ENCODE peak calls at places on chromosomes 4 and X, in four cellular contexts. I is cardiac muscle cell, C is ecto neural progenitor cell, J is transverse colon. A is an unnamed sample.

GRCh38 chrX:117996918-117997480 is 119.6 kb downstream of the KLHL13 start:
- DNase-seq in I (no peak), J (no peak), C (no peak), A (no peak)

GRCh38 chr4:26223160-26223559 is 97.7 kb upstream of the RBPJ start:
- DNase-seq in J (no peak), C (no peak), I (no peak), A (no peak)

GRCh38 chr4:87947381-87948160 is 27.9 kb upstream of the SPP1 start:
- DNase-seq in J (no peak), I (no peak), C (no peak), A (no peak)

GRCh38 chr4:125762537-125762936 is 447.8 kb downstream of the FAT4 start:
- DNase-seq in I (no peak), C (no peak), J (no peak), A (no peak)

GRCh38 chr4:106704253-106704870 is 331.8 kb downstream of the DKK2 start:
- DNase-seq in C (no peak), I (no peak), J (no peak), A (no peak)

GRCh38 chr4:2155246-2155645 is 86.7 kb downstream of the HAUS3 start:
- DNase-seq in I (no peak), J (no peak), C (no peak), A (no peak)

GRCh38 chr4:176217510-176217909 is 22.1 kb upstream of the SPATA4 start:
- DNase-seq in I (no peak), C (no peak), J (no peak), A (no peak)

GRCh38 chrX:19556202-19556601 is 40.9 kb upstream of the MAP3K15 start:
- DNase-seq in I (no peak), J (no peak), C (no peak), A (no peak)

GRCh38 chr4:185201983-185202962 is 1.5 kb downstream of the CFAP97 start:
- DNase-seq in I (peak; percentile 33), J (no peak), C (no peak), A (no peak)

GRCh38 chrX:48513670-48514069 is 4.9 kb downstream of the PORCN start:
- DNase-seq in J (no peak), C (no peak), I (no peak), A (no peak)

GRCh38 chr4:82780398-82781231 is 18.0 kb downstream of the SCD5 start:
- DNase-seq in C (peak; percentile 48), J (peak; percentile 72), I (peak; percentile 57), A (no peak)

GRCh38 chr4:176102414-176102813 is 36.8 kb downstream of the WDR17 start:
- DNase-seq in C (no peak), J (no peak), I (no peak), A (no peak)

GRCh38 chr4:39541987-39542632 is 14.9 kb upstream of the UGDH start:
- DNase-seq in C (no peak), J (no peak), I (no peak), A (no peak)

GRCh38 chrX:132501606-132502005 is 12.8 kb upstream of the MBNL3 start:
- DNase-seq in I (no peak), C (no peak), J (no peak), A (no peak)

GRCh38 chr4:76430519-76431388 is 4.3 kb upstream of the SHROOM3 start:
- DNase-seq in I (peak; percentile 69), J (no peak), C (no peak), A (peak; percentile 61)

A was measured in G401.